ENCODE peak calls at places on chromosomes 7 and 10, in ten cellular contexts. M is left lung; X is PC-9; Q is effector memory CD4-positive, alpha-beta T cell; S is H1; R is left ventricle myocardium inferior; F is small intestine; W is hepatocyte; C is tibial nerve; G is fibroblast of lung. P is an unnamed sample.

GRCh38 chr7:26553128-26553527 is 261.5 kb downstream of the SNX10 start:
- DNase-seq in X (no peak), R (no peak), S (no peak), W (no peak), F (no peak), M (no peak), C (no peak), G (no peak), Q (no peak), P (no peak)

GRCh38 chr10:30630571-30630970 is 1.0 kb upstream of the LYZL2 start:
- DNase-seq in M (no peak), G (no peak), R (no peak), C (peak; percentile 15), W (no peak), S (no peak), Q (no peak), X (no peak), F (no peak), P (no peak)

GRCh38 chr10:124696446-124697392 is 47.5 kb downstream of the FAM53B start:
- DNase-seq in G (no peak), F (peak; percentile 42), Q (no peak), W (no peak), R (no peak), C (no peak), M (no peak), S (no peak), X (no peak), P (peak; percentile 56)

GRCh38 chr10:100470367-100470766 is 7.6 kb downstream of the WNT8B start:
- DNase-seq in W (no peak), M (no peak), G (peak; percentile 7), X (no peak), R (no peak), S (no peak), F (no peak), Q (no peak), C (no peak), P (no peak)

GRCh38 chr7:20793686-20794394 is 7.2 kb upstream of the SP8 start:
- DNase-seq in F (no peak), Q (no peak), R (no peak), M (no peak), S (no peak), C (no peak), W (no peak), G (no peak), X (peak; percentile 18), P (no peak)

GRCh38 chr10:86970152-86970886 is 2.0 kb downstream of the ADIRF start:
- DNase-seq in W (peak; percentile 29), R (peak; percentile 88), C (peak; percentile 89), G (peak; percentile 51), X (peak; percentile 52), Q (no peak), F (no peak), S (no peak), M (peak; percentile 77), P (peak; percentile 56)

GRCh38 chr7:155948423-155948822 is 136.2 kb upstream of the SHH start:
- DNase-seq in X (no peak), S (no peak), G (no peak), F (no peak), Q (no peak), M (no peak), W (no peak), C (no peak), R (no peak), P (no peak)

GRCh38 chr7:32194537-32194936 is 124.3 kb upstream of the PDE1C start:
- DNase-seq in G (no peak), Q (no peak), X (no peak), M (no peak), C (no peak), F (no peak), W (no peak), S (no peak), R (no peak), P (no peak)

GRCh38 chr10:100826983-100827818 is 81.8 kb downstream of the PAX2 start:
- DNase-seq in X (no peak), R (no peak), W (peak; percentile 64), S (no peak), C (no peak), Q (no peak), G (no peak), F (peak; percentile 9), M (no peak), P (peak; percentile 27)

GRCh38 chr10:4867520-4868356 is 41.7 kb downstream of the AKR1E2 start:
- DNase-seq in W (peak; percentile 37), C (no peak), Q (no peak), F (no peak), R (no peak), X (no peak), M (no peak), S (no peak), G (peak; percentile 77), P (no peak)

GRCh38 chr7:120344276-120344675 is 71.3 kb downstream of the KCND2 start:
- DNase-seq in C (no peak), R (no peak), S (no peak), X (no peak), F (no peak), G (no peak), Q (no peak), M (no peak), W (no peak), P (no peak)

GRCh38 chr10:47438857-47439474 is 44.9 kb downstream of the ANXA8 start:
- DNase-seq in S (peak; percentile 25), F (peak; percentile 85), G (peak; percentile 70), X (peak; percentile 88), W (peak; percentile 87), R (no peak), C (no peak), Q (no peak), M (no peak), P (no peak)

GRCh38 chr10:70315276-70315675 is 31.5 kb upstream of the NPFFR1 start:
- DNase-seq in X (no peak), W (no peak), F (no peak), Q (no peak), M (no peak), R (no peak), S (no peak), C (no peak), G (no peak), P (no peak)

GRCh38 chr10:70317272-70317942 is 33.6 kb upstream of the NPFFR1 start:
- DNase-seq in G (no peak), S (no peak), W (no peak), C (no peak), R (no peak), M (no peak), X (no peak), F (no peak), Q (no peak), P (no peak)

GRCh38 chr10:70312972-70313371 is 29.2 kb upstream of the NPFFR1 start:
- DNase-seq in W (no peak), C (no peak), Q (no peak), M (no peak), R (no peak), G (no peak), S (no peak), X (no peak), F (no peak), P (no peak)

GRCh38 chr10:70317943-70318318 is 34.1 kb upstream of the NPFFR1 start:
- DNase-seq in C (no peak), X (no peak), F (no peak), W (no peak), G (no peak), S (no peak), M (no peak), R (no peak), Q (no peak), P (no peak)

GRCh38 chr10:70315815-70316214 is 32.0 kb upstream of the NPFFR1 start:
- DNase-seq in G (no peak), Q (no peak), W (no peak), C (no peak), X (no peak), S (no peak), R (no peak), M (no peak), F (no peak), P (no peak)
- H3K4me1 ChIP-seq in G (no peaks in the 10 kb centered on the region), Q (no peaks in the 10 kb centered on the region), W (no peaks in the 10 kb centered on the region), C (no peaks in the 10 kb centered on the region), X (no peaks in the 10 kb centered on the region), S (no peaks in the 10 kb centered on the region), R (peaks cover 13% of the 10 kb centered on the region), M (no peaks in the 10 kb centered on the region), F (no peaks in the 10 kb centered on the region), P (no peaks in the 10 kb centered on the region)

GRCh38 chr10:93193886-93194285 is 120.2 kb downstream of the CYP26A1 start:
- DNase-seq in M (no peak), F (no peak), C (no peak), G (peak; percentile 23), R (no peak), W (no peak), S (no peak), X (no peak), Q (no peak), P (no peak)

GRCh38 chr10:93199221-93199681 is 125.6 kb downstream of the CYP26A1 start:
- DNase-seq in X (no peak), W (peak; percentile 58), M (peak; percentile 80), S (no peak), G (peak; percentile 85), R (peak; percentile 68), F (peak; percentile 76), Q (no peak), C (peak; percentile 77), P (peak; percentile 86)

GRCh38 chr10:93198401-93199175 is 124.9 kb downstream of the CYP26A1 start:
- DNase-seq in G (peak; percentile 68), F (no peak), W (peak; percentile 42), R (no peak), C (peak; percentile 12), X (no peak), M (peak; percentile 51), S (no peak), Q (no peak), P (peak; percentile 41)
- H3K4me1 ChIP-seq in G (peaks cover 2% of the 10 kb centered on the region), F (no peaks in the 10 kb centered on the region), W (no peaks in the 10 kb centered on the region), R (peaks cover 16% of the 10 kb centered on the region), C (no peaks in the 10 kb centered on the region), X (no peaks in the 10 kb centered on the region), M (peaks cover 17% of the 10 kb centered on the region), S (peaks cover 13% of the 10 kb centered on the region), Q (no peaks in the 10 kb centered on the region), P (peaks cover 7% of the 10 kb centered on the region)

DNA sequence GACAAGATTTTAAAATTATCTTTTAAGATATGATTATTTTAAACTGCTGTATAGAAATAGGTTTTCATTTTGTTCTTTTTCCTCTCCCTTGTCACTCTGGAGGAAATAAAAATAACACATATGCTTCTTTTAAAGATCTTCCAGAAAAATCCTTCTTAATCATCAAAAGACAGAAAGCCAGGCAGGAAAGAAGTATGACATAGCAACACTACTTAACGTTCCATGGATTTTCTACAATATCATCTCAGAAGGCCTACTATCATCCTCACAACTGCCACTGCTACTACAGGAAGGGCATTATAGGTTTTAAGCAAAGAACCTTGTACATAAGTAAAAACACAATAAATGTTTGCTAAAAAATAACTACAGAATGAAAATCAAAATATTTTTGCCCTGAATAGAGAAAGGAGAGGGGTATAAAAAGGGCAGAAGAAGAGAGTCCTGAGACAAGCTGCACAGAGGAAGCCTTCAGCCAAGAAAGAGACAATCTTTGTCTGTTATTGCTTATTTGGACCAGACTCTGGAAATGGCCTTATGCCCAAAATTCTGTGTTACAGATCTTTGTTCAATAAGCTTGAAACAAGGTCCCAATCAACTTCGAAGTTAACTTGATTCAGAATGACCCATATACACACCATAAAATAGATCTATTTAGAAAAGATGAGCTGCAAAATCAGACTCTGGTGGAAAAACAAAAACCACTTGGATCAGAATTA is 67.8 kb downstream of the ABI1 start:
- DNase-seq in S (no peak), Q (no peak), M (no peak), G (no peak), R (no peak), F (no peak), W (no peak), C (no peak), X (no peak), P (no peak)
- H3K4me1 ChIP-seq in S (no peaks in the 10 kb centered on the region), Q (no peaks in the 10 kb centered on the region), M (peaks cover 4% of the 10 kb centered on the region), G (no peaks in the 10 kb centered on the region), R (peaks cover 30% of the 10 kb centered on the region), F (no peaks in the 10 kb centered on the region), W (no peaks in the 10 kb centered on the region), C (no peaks in the 10 kb centered on the region), X (no peaks in the 10 kb centered on the region), P (no peaks in the 10 kb centered on the region)

GRCh38 chr10:43818687-43819086 is 170.0 kb upstream of the ZNF32 start:
- DNase-seq in F (no peak), C (no peak), R (no peak), G (no peak), X (no peak), Q (no peak), S (no peak), M (no peak), W (no peak), P (no peak)
- H3K4me1 ChIP-seq in F (no peaks in the 10 kb centered on the region), C (no peaks in the 10 kb centered on the region), R (peaks cover 62% of the 10 kb centered on the region), G (peaks cover 16% of the 10 kb centered on the region), X (no peaks in the 10 kb centered on the region), Q (peaks cover 15% of the 10 kb centered on the region), S (no peaks in the 10 kb centered on the region), M (peaks cover 24% of the 10 kb centered on the region), W (peaks cover 4% of the 10 kb centered on the region), P (peaks cover 12% of the 10 kb centered on the region)

P was measured in thyroid gland.